ENCODE peak calls at places on chromosomes 13 and 19, in eight cellular contexts. One of them, this sample, is unnamed.

GRCh38 chr13:21326155-21327030 is 132.7 kb downstream of the ZDHHC20 start:
- DNase-seq in posterior cingulate gyrus: peak
- DNase-seq in SW480: no peak
- DNase-seq in hypothalamus: peak
- DNase-seq in NCI-H510A treated with DMSO at 0.1 percent for 48 hours: no peak
- DNase-seq in GM04504: peak
- DNase-seq in astrocyte of the spinal cord: peak
- DNase-seq in K562: no peak
- DNase-seq in this sample: peak

GRCh38 chr19:13938361-13939027 is at the start of gene PODNL1:
- DNase-seq in K562: no peak
- DNase-seq in GM04504: peak
- DNase-seq in NCI-H510A treated with DMSO at 0.1 percent for 48 hours: no peak
- DNase-seq in SW480: no peak
- DNase-seq in posterior cingulate gyrus: no peak
- DNase-seq in astrocyte of the spinal cord: peak
- DNase-seq in hypothalamus: no peak
- DNase-seq in this sample: no peak

GRCh38 chr19:18704054-18704453 is 20.6 kb downstream of the CRTC1 start:
- DNase-seq in hypothalamus: no peak
- DNase-seq in posterior cingulate gyrus: no peak
- DNase-seq in NCI-H510A treated with DMSO at 0.1 percent for 48 hours: no peak
- DNase-seq in K562: no peak
- DNase-seq in GM04504: no peak
- DNase-seq in astrocyte of the spinal cord: no peak
- DNase-seq in SW480: no peak
- DNase-seq in this sample: no peak

GRCh38 chr19:55454787-55455243 is 6.6 kb downstream of the ISOC2 start:
- DNase-seq in SW480: peak
- DNase-seq in K562: peak
- DNase-seq in NCI-H510A treated with DMSO at 0.1 percent for 48 hours: peak
- DNase-seq in GM04504: no peak
- DNase-seq in hypothalamus: peak
- DNase-seq in posterior cingulate gyrus: peak
- DNase-seq in astrocyte of the spinal cord: no peak
- DNase-seq in this sample: peak

GRCh38 chr19:19329199-19329598 is 8.6 kb downstream of the MAU2 start:
- DNase-seq in posterior cingulate gyrus: no peak
- DNase-seq in hypothalamus: no peak
- DNase-seq in GM04504: no peak
- DNase-seq in astrocyte of the spinal cord: no peak
- DNase-seq in SW480: no peak
- DNase-seq in NCI-H510A treated with DMSO at 0.1 percent for 48 hours: no peak
- DNase-seq in K562: no peak
- DNase-seq in this sample: no peak

GRCh38 chr19:51784922-51785690 is 9.9 kb upstream of the FPR3 start:
- DNase-seq in posterior cingulate gyrus: no peak
- DNase-seq in K562: peak
- DNase-seq in SW480: peak
- DNase-seq in hypothalamus: peak
- DNase-seq in astrocyte of the spinal cord: no peak
- DNase-seq in GM04504: peak
- DNase-seq in NCI-H510A treated with DMSO at 0.1 percent for 48 hours: no peak
- DNase-seq in this sample: peak

GRCh38 chr13:79445968-79446645 is 34.8 kb upstream of the NDFIP2 start:
- DNase-seq in GM04504: no peak
- DNase-seq in hypothalamus: no peak
- DNase-seq in NCI-H510A treated with DMSO at 0.1 percent for 48 hours: no peak
- DNase-seq in SW480: no peak
- DNase-seq in K562: no peak
- DNase-seq in posterior cingulate gyrus: no peak
- DNase-seq in astrocyte of the spinal cord: no peak
- DNase-seq in this sample: no peak

GRCh38 chr13:29849071-29849541 is 1.3 kb downstream of the UBL3 start:
- DNase-seq in NCI-H510A treated with DMSO at 0.1 percent for 48 hours: peak
- DNase-seq in K562: no peak
- DNase-seq in hypothalamus: peak
- DNase-seq in GM04504: no peak
- DNase-seq in SW480: peak
- DNase-seq in posterior cingulate gyrus: no peak
- DNase-seq in astrocyte of the spinal cord: no peak
- DNase-seq in this sample: peak

GRCh38 chr19:33064117-33064777 is 441 bp downstream of the RHPN2 start:
- DNase-seq in posterior cingulate gyrus: peak
- DNase-seq in NCI-H510A treated with DMSO at 0.1 percent for 48 hours: no peak
- DNase-seq in GM04504: no peak
- DNase-seq in hypothalamus: no peak
- DNase-seq in K562: peak
- DNase-seq in SW480: peak
- DNase-seq in astrocyte of the spinal cord: no peak
- DNase-seq in this sample: no peak

GRCh38 chr13:77470986-77471385 is 64.5 kb upstream of the SCEL start:
- DNase-seq in K562: no peak
- DNase-seq in astrocyte of the spinal cord: no peak
- DNase-seq in NCI-H510A treated with DMSO at 0.1 percent for 48 hours: no peak
- DNase-seq in GM04504: no peak
- DNase-seq in hypothalamus: no peak
- DNase-seq in SW480: no peak
- DNase-seq in posterior cingulate gyrus: no peak
- DNase-seq in this sample: no peak

GRCh38 chr13:49791214-49791752 is 1.2 kb downstream of the KPNA3 start:
- DNase-seq in K562: no peak
- DNase-seq in posterior cingulate gyrus: no peak
- DNase-seq in SW480: peak
- DNase-seq in GM04504: peak
- DNase-seq in hypothalamus: no peak
- DNase-seq in NCI-H510A treated with DMSO at 0.1 percent for 48 hours: peak
- DNase-seq in astrocyte of the spinal cord: peak
- DNase-seq in this sample: no peak

GRCh38 chr19:42634409-42635232 is 39.9 kb upstream of the CEACAM8 start:
- DNase-seq in GM04504: peak
- DNase-seq in astrocyte of the spinal cord: no peak
- DNase-seq in K562: peak
- DNase-seq in posterior cingulate gyrus: no peak
- DNase-seq in hypothalamus: no peak
- DNase-seq in SW480: peak
- DNase-seq in NCI-H510A treated with DMSO at 0.1 percent for 48 hours: no peak
- DNase-seq in this sample: no peak

GRCh38 chr13:112943309-112944125 is 25.5 kb upstream of the MCF2L start:
- DNase-seq in NCI-H510A treated with DMSO at 0.1 percent for 48 hours: peak
- DNase-seq in GM04504: no peak
- DNase-seq in K562: no peak
- DNase-seq in hypothalamus: no peak
- DNase-seq in posterior cingulate gyrus: no peak
- DNase-seq in astrocyte of the spinal cord: peak
- DNase-seq in SW480: peak
- DNase-seq in this sample: no peak

GRCh38 chr19:29843180-29844051 is 31.6 kb downstream of the CCNE1 start:
- DNase-seq in astrocyte of the spinal cord: no peak
- DNase-seq in hypothalamus: no peak
- DNase-seq in K562: no peak
- DNase-seq in posterior cingulate gyrus: no peak
- DNase-seq in GM04504: no peak
- DNase-seq in NCI-H510A treated with DMSO at 0.1 percent for 48 hours: no peak
- DNase-seq in SW480: no peak
- DNase-seq in this sample: no peak

GRCh38 chr13:94176576-94176975 is 302.9 kb downstream of the DCT start:
- DNase-seq in K562: no peak
- DNase-seq in astrocyte of the spinal cord: peak
- DNase-seq in NCI-H510A treated with DMSO at 0.1 percent for 48 hours: no peak
- DNase-seq in GM04504: no peak
- DNase-seq in hypothalamus: no peak
- DNase-seq in posterior cingulate gyrus: no peak
- DNase-seq in SW480: no peak
- DNase-seq in this sample: no peak

GRCh38 chr13:95020298-95020987 is 280.8 kb downstream of the ABCC4 start:
- DNase-seq in GM04504: no peak
- DNase-seq in NCI-H510A treated with DMSO at 0.1 percent for 48 hours: no peak
- DNase-seq in hypothalamus: no peak
- DNase-seq in SW480: peak
- DNase-seq in K562: no peak
- DNase-seq in astrocyte of the spinal cord: peak
- DNase-seq in posterior cingulate gyrus: no peak
- DNase-seq in this sample: no peak